ENCODE peak calls at places on chromosome X, in nine cellular contexts. B, P, M, I, X, J, T, E and K are unnamed samples.

GRCh38 chrX:134849390-134849789 is 141.4 kb upstream of the SMIM10 start:
- DNase-seq in B (no peak), P (peak; percentile 51), M (no peak), I (no peak), X (no peak), J (no peak), T (no peak), E (no peak), K (no peak)

GRCh38 chrX:154334496-154334895 is 38.9 kb downstream of the TKTL1 start:
- DNase-seq in B (no peak), P (no peak), M (no peak), I (no peak), X (no peak), J (no peak), T (no peak), E (no peak), K (no peak)

GRCh38 chrX:15512401-15512965 is 11.9 kb downstream of the BMX start:
- DNase-seq in B (no peak), P (peak; percentile 32), M (no peak), I (no peak), X (no peak), J (no peak), T (no peak), E (no peak), K (no peak)

GRCh38 chrX:16466640-16467432 is 183.1 kb upstream of the S100G start:
- DNase-seq in B (no peak), P (peak; percentile 50), M (no peak), I (no peak), X (no peak), J (no peak), T (no peak), E (no peak), K (peak; percentile 8)

GRCh38 chrX:111095974-111096870 is at the start of gene PAK3:
- DNase-seq in B (peak; percentile 12), P (peak; percentile 48), M (peak; percentile 82), I (peak; percentile 47), X (peak; percentile 70), J (no peak), T (no peak), E (no peak), K (peak; percentile 12)

GRCh38 chrX:145405012-145405411 is 157.7 kb downstream of the SPANXN1 start:
- DNase-seq in B (no peak), P (peak; percentile 33), M (no peak), I (no peak), X (no peak), J (peak; percentile 37), T (peak; percentile 2), E (peak; percentile 21), K (peak; percentile 21)

GRCh38 chrX:71103110-71103983 is 3.2 kb downstream of the CXorf65 start:
- DNase-seq in B (no peak), P (no peak), M (no peak), I (no peak), X (no peak), J (peak; percentile 65), T (no peak), E (peak; percentile 83), K (peak; percentile 8)

GRCh38 chrX:10884246-10884645 is 226.9 kb upstream of the HCCS start:
- DNase-seq in B (no peak), P (peak; percentile 72), M (no peak), I (no peak), X (no peak), J (no peak), T (no peak), E (no peak), K (no peak)

GRCh38 chrX:66863721-66864120 is 224.8 kb upstream of the EDA2R start:
- DNase-seq in B (no peak), P (no peak), M (peak; percentile 60), I (no peak), X (no peak), J (no peak), T (no peak), E (no peak), K (no peak)

GRCh38 chrX:109830704-109831206 is 97.7 kb upstream of the ACSL4 start:
- DNase-seq in B (no peak), P (peak; percentile 58), M (no peak), I (no peak), X (no peak), J (no peak), T (no peak), E (no peak), K (peak; percentile 34)

GRCh38 chrX:112642349-112642748 is 37.4 kb downstream of the LHFPL1 start:
- DNase-seq in B (no peak), P (peak; percentile 62), M (no peak), I (peak; percentile 26), X (no peak), J (peak; percentile 23), T (peak; percentile 12), E (peak; percentile 17), K (peak; percentile 20)

GRCh38 chrX:138519296-138519695 is 192.2 kb downstream of the FGF13 start:
- DNase-seq in B (no peak), P (no peak), M (no peak), I (no peak), X (no peak), J (no peak), T (no peak), E (no peak), K (no peak)

GRCh38 chrX:132842839-132843238 is 115.6 kb downstream of the HS6ST2 start:
- DNase-seq in B (no peak), P (no peak), M (no peak), I (no peak), X (no peak), J (no peak), T (no peak), E (no peak), K (no peak)

GRCh38 chrX:21493226-21493850 is 119.1 kb downstream of the CNKSR2 start:
- DNase-seq in B (no peak), P (peak; percentile 69), M (no peak), I (no peak), X (no peak), J (no peak), T (no peak), E (no peak), K (no peak)

GRCh38 chrX:147899715-147900114 is 12.0 kb upstream of the FMR1 start:
- DNase-seq in B (no peak), P (no peak), M (no peak), I (no peak), X (no peak), J (no peak), T (no peak), E (no peak), K (no peak)

GRCh38 chrX:25144043-25144940 is 128.5 kb upstream of the ARX start:
- DNase-seq in B (peak; percentile 3), P (peak; percentile 62), M (peak; percentile 65), I (peak; percentile 48), X (peak; percentile 79), J (peak; percentile 21), T (peak; percentile 4), E (peak; percentile 52), K (peak; percentile 57)

GRCh38 chrX:152897216-152898144 is at the start of gene ZNF185:
- DNase-seq in B (no peak), P (peak; percentile 17), M (no peak), I (peak; percentile 62), X (no peak), J (no peak), T (peak; percentile 34), E (peak; percentile 43), K (peak; percentile 87)

GRCh38 chrX:19193584-19193983 is 71.3 kb upstream of the ADGRG2 start:
- DNase-seq in B (no peak), P (no peak), M (no peak), I (no peak), X (no peak), J (no peak), T (no peak), E (no peak), K (no peak)

GRCh38 chrX:119181491-119181890 is 53.9 kb upstream of the KIAA1210 start:
- DNase-seq in B (no peak), P (peak; percentile 23), M (no peak), I (no peak), X (no peak), J (no peak), T (peak; percentile 34), E (no peak), K (peak; percentile 52)
- TF ChIP-seq CTCF in B (no peak), P (peak; percentile 17), M (no peak), I (peak; percentile 13), X (no peak), J (no peak), T (peak; percentile 35), E (peak; percentile 16), K (no peak)

DNA sequence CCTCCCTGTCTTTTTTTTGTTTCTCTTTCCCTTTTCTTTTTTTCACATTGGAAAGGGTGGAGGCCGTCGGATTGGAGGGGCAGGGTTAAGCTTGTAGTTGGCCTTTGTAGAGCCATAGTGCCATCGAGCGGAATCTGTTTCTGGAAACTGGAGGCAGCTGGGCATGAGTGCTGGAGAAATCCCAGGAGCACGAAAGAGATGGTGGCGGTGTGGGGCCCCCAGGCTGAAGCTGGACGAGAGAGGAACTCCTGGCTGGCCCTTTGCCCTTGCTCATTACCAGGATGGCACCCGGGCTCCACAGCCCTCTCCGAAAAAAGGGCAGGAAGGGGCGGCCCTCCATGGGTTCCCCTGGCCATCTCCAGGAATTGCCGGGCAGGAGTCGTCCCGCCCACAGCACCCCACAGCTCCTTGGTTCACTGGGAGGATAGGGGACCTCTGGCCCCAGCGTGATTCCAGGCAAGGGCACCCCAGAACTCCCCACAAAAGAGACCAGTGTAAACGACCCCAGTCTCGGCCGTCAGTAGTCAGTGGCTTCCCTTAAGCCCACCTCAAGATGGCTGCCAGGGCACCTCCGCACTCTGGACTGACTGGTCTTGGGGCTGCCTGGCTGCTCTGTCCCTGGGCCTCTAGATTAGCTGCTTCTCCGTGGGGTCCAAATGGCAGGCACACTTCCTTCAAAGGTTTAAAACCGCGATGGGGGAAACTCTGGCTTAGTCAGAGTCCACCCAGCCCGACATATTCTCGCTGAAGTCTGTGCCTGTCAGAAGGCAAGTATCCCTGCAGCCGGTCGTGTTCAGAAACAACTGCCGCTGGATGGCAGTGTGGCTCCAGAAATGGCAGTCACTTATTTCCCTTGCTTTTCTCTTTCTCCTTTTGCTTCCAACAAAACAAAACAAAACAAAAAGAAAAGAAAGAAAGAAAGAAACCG is 74.1 kb downstream of the NBDY start:
- DNase-seq in B (peak; percentile 38), P (peak; percentile 71), M (no peak), I (peak; percentile 25), X (peak; percentile 92), J (peak; percentile 36), T (no peak), E (peak; percentile 20), K (no peak)
- TF ChIP-seq CTCF in B (peak; percentile 75), P (peak; percentile 39), M (peak; percentile 12), I (peak; percentile 50), X (peak; percentile 49), J (peak; percentile 46), T (no peak), E (peak; percentile 71), K (no peak)

DNA sequence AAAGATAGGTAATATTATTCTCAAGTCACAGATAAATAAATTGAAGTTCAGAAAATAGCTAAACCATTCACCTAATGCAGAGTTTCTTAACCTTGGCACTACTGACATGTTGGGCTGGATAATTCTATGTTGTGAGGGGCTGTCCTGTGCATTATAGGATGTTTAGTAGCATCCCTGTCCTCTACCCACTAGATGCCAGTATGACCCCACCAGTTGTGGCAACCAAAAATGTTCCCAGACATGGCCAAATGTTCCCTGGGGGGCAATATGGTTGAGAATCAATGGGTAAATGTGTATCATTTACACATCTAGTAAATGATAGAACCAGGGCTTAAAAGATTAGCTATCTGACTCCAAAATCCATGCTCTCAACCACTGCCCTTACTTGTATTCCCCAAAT is 140.9 kb downstream of the COL4A6 start:
- DNase-seq in B (no peak), P (no peak), M (no peak), I (no peak), X (no peak), J (no peak), T (no peak), E (no peak), K (no peak)
- TF ChIP-seq CTCF in B (peak; percentile 23), P (no peak), M (no peak), I (no peak), X (no peak), J (no peak), T (no peak), E (no peak), K (no peak)

GRCh38 chrX:83916525-83916924 is 55.6 kb downstream of the CYLC1 start:
- DNase-seq in B (no peak), P (peak; percentile 8), M (no peak), I (no peak), X (no peak), J (peak; percentile 5), T (no peak), E (peak; percentile 3), K (no peak)
- TF ChIP-seq CTCF in B (no peak), P (peak; percentile 38), M (peak; percentile 25), I (peak; percentile 66), X (no peak), J (peak; percentile 43), T (peak; percentile 9), E (no peak), K (no peak)